ENCODE peak calls at places on chromosome 16, in eight cellular contexts. One of them, this sample, is unnamed.

GRCh38 chr16:14186954-14187306 is 115.8 kb downstream of the MRTFB start:
- DNase-seq in uterus: no peak
- DNase-seq in tibial nerve: no peak
- DNase-seq in Caco-2: no peak
- DNase-seq in dorsolateral prefrontal cortex: no peak
- DNase-seq in neural progenitor cell: no peak
- DNase-seq in cardiac fibroblast: no peak
- DNase-seq in mucosa of descending colon: no peak
- DNase-seq in this sample: no peak

GRCh38 chr16:554640-555413 is 5.4 kb upstream of the PRR35 start:
- DNase-seq in uterus: no peak
- DNase-seq in tibial nerve: no peak
- DNase-seq in Caco-2: no peak
- DNase-seq in dorsolateral prefrontal cortex: no peak
- DNase-seq in neural progenitor cell: no peak
- DNase-seq in cardiac fibroblast: peak; percentile 42
- DNase-seq in mucosa of descending colon: no peak
- DNase-seq in this sample: no peak

GRCh38 chr16:23368469-23368868 is 66.4 kb downstream of the SCNN1B start:
- DNase-seq in uterus: no peak
- DNase-seq in tibial nerve: no peak
- DNase-seq in Caco-2: no peak
- DNase-seq in dorsolateral prefrontal cortex: no peak
- DNase-seq in neural progenitor cell: no peak
- DNase-seq in cardiac fibroblast: no peak
- DNase-seq in mucosa of descending colon: no peak
- DNase-seq in this sample: no peak

GRCh38 chr16:14109782-14110727 is 38.9 kb downstream of the MRTFB start:
- DNase-seq in uterus: no peak
- DNase-seq in tibial nerve: no peak
- DNase-seq in Caco-2: no peak
- DNase-seq in dorsolateral prefrontal cortex: no peak
- DNase-seq in neural progenitor cell: no peak
- DNase-seq in cardiac fibroblast: no peak
- DNase-seq in mucosa of descending colon: no peak
- DNase-seq in this sample: no peak

GRCh38 chr16:50472472-50472871 is 75.7 kb upstream of the NKD1 start:
- DNase-seq in uterus: no peak
- DNase-seq in tibial nerve: no peak
- DNase-seq in Caco-2: no peak
- DNase-seq in dorsolateral prefrontal cortex: no peak
- DNase-seq in neural progenitor cell: no peak
- DNase-seq in cardiac fibroblast: no peak
- DNase-seq in mucosa of descending colon: no peak
- DNase-seq in this sample: no peak

GRCh38 chr16:75320435-75320834 is 69.0 kb upstream of the BCAR1 start:
- DNase-seq in uterus: no peak
- DNase-seq in tibial nerve: no peak
- DNase-seq in Caco-2: no peak
- DNase-seq in dorsolateral prefrontal cortex: peak; percentile 84
- DNase-seq in neural progenitor cell: peak; percentile 58
- DNase-seq in cardiac fibroblast: no peak
- DNase-seq in mucosa of descending colon: no peak
- DNase-seq in this sample: peak; percentile 27

GRCh38 chr16:21986692-21987246 is 14.1 kb downstream of the PDZD9 start:
- DNase-seq in uterus: no peak
- DNase-seq in tibial nerve: no peak
- DNase-seq in Caco-2: no peak
- DNase-seq in dorsolateral prefrontal cortex: no peak
- DNase-seq in neural progenitor cell: no peak
- DNase-seq in cardiac fibroblast: no peak
- DNase-seq in mucosa of descending colon: no peak
- DNase-seq in this sample: no peak

GRCh38 chr16:29007865-29008593 is 23.2 kb downstream of the LAT start:
- DNase-seq in uterus: no peak
- DNase-seq in tibial nerve: no peak
- DNase-seq in Caco-2: no peak
- DNase-seq in dorsolateral prefrontal cortex: no peak
- DNase-seq in neural progenitor cell: no peak
- DNase-seq in cardiac fibroblast: peak; percentile 55
- DNase-seq in mucosa of descending colon: peak; percentile 47
- DNase-seq in this sample: no peak

GRCh38 chr16:381788-382717 is at the start of gene PGAP6:
- DNase-seq in uterus: peak; percentile 54
- DNase-seq in tibial nerve: peak; percentile 64
- DNase-seq in Caco-2: peak; percentile 57
- DNase-seq in dorsolateral prefrontal cortex: peak; percentile 25
- DNase-seq in neural progenitor cell: peak; percentile 84
- DNase-seq in cardiac fibroblast: peak; percentile 67
- DNase-seq in mucosa of descending colon: peak; percentile 80
- DNase-seq in this sample: peak; percentile 69

GRCh38 chr16:85416267-85417109 is 196.6 kb upstream of the GSE1 start:
- DNase-seq in uterus: peak; percentile 27
- DNase-seq in tibial nerve: no peak
- DNase-seq in Caco-2: peak; percentile 84
- DNase-seq in dorsolateral prefrontal cortex: no peak
- DNase-seq in neural progenitor cell: peak; percentile 63
- DNase-seq in cardiac fibroblast: peak; percentile 39
- DNase-seq in mucosa of descending colon: peak; percentile 88
- DNase-seq in this sample: peak; percentile 59

GRCh38 chr16:4253394-4254150 is 11.7 kb upstream of the SRL start:
- DNase-seq in uterus: peak; percentile 100
- DNase-seq in tibial nerve: peak; percentile 99
- DNase-seq in Caco-2: peak; percentile 99
- DNase-seq in dorsolateral prefrontal cortex: peak; percentile 99
- DNase-seq in neural progenitor cell: peak; percentile 100
- DNase-seq in cardiac fibroblast: peak; percentile 100
- DNase-seq in mucosa of descending colon: peak; percentile 100
- DNase-seq in this sample: peak; percentile 99

GRCh38 chr16:12257926-12258561 is 281.5 kb downstream of the SNX29 start:
- DNase-seq in uterus: no peak
- DNase-seq in tibial nerve: no peak
- DNase-seq in Caco-2: peak; percentile 85
- DNase-seq in dorsolateral prefrontal cortex: no peak
- DNase-seq in neural progenitor cell: peak; percentile 41
- DNase-seq in cardiac fibroblast: no peak
- DNase-seq in mucosa of descending colon: peak; percentile 75
- DNase-seq in this sample: no peak

GRCh38 chr16:69089091-69089912 is 16.2 kb upstream of the HAS3 start:
- DNase-seq in uterus: no peak
- DNase-seq in tibial nerve: no peak
- DNase-seq in Caco-2: no peak
- DNase-seq in dorsolateral prefrontal cortex: peak; percentile 58
- DNase-seq in neural progenitor cell: peak; percentile 59
- DNase-seq in cardiac fibroblast: no peak
- DNase-seq in mucosa of descending colon: no peak
- DNase-seq in this sample: no peak

GRCh38 chr16:14285542-14286380 is 214.6 kb downstream of the MRTFB start:
- DNase-seq in uterus: peak; percentile 92
- DNase-seq in tibial nerve: peak; percentile 92
- DNase-seq in Caco-2: peak; percentile 91
- DNase-seq in dorsolateral prefrontal cortex: peak; percentile 90
- DNase-seq in neural progenitor cell: peak; percentile 97
- DNase-seq in cardiac fibroblast: peak; percentile 96
- DNase-seq in mucosa of descending colon: peak; percentile 94
- DNase-seq in this sample: peak; percentile 98

GRCh38 chr16:89484923-89485679 is 5.3 kb downstream of the ANKRD11 start:
- DNase-seq in uterus: no peak
- DNase-seq in tibial nerve: no peak
- DNase-seq in Caco-2: no peak
- DNase-seq in dorsolateral prefrontal cortex: no peak
- DNase-seq in neural progenitor cell: no peak
- DNase-seq in cardiac fibroblast: no peak
- DNase-seq in mucosa of descending colon: peak; percentile 42
- DNase-seq in this sample: peak; percentile 78

GRCh38 chr16:89484088-89484501 is 6.3 kb downstream of the ANKRD11 start:
- DNase-seq in uterus: no peak
- DNase-seq in tibial nerve: no peak
- DNase-seq in Caco-2: no peak
- DNase-seq in dorsolateral prefrontal cortex: no peak
- DNase-seq in neural progenitor cell: no peak
- DNase-seq in cardiac fibroblast: no peak
- DNase-seq in mucosa of descending colon: no peak
- DNase-seq in this sample: no peak

GRCh38 chr16:89489040-89489721 is 1.2 kb downstream of the ANKRD11 start:
- DNase-seq in uterus: peak; percentile 88
- DNase-seq in tibial nerve: peak; percentile 92
- DNase-seq in Caco-2: peak; percentile 90
- DNase-seq in dorsolateral prefrontal cortex: peak; percentile 81
- DNase-seq in neural progenitor cell: peak; percentile 86
- DNase-seq in cardiac fibroblast: peak; percentile 98
- DNase-seq in mucosa of descending colon: peak; percentile 92
- DNase-seq in this sample: peak; percentile 89

GRCh38 chr16:89482824-89483220 is 7.5 kb downstream of the ANKRD11 start:
- DNase-seq in uterus: no peak
- DNase-seq in tibial nerve: no peak
- DNase-seq in Caco-2: no peak
- DNase-seq in dorsolateral prefrontal cortex: no peak
- DNase-seq in neural progenitor cell: no peak
- DNase-seq in cardiac fibroblast: no peak
- DNase-seq in mucosa of descending colon: peak; percentile 54
- DNase-seq in this sample: no peak

GRCh38 chr16:89485701-89486246 is 4.6 kb downstream of the ANKRD11 start:
- DNase-seq in uterus: no peak
- DNase-seq in tibial nerve: no peak
- DNase-seq in Caco-2: no peak
- DNase-seq in dorsolateral prefrontal cortex: no peak
- DNase-seq in neural progenitor cell: no peak
- DNase-seq in cardiac fibroblast: no peak
- DNase-seq in mucosa of descending colon: no peak
- DNase-seq in this sample: no peak
- H3K4me3 ChIP-seq in uterus: no peak overlapping the region
- H3K4me3 ChIP-seq in tibial nerve: no peak overlapping the region
- H3K4me3 ChIP-seq in Caco-2: no peak overlapping the region
- H3K4me3 ChIP-seq in dorsolateral prefrontal cortex: no peak overlapping the region
- H3K4me3 ChIP-seq in neural progenitor cell: no peak overlapping the region
- H3K4me3 ChIP-seq in cardiac fibroblast: no peak overlapping the region
- H3K4me3 ChIP-seq in mucosa of descending colon: no peak overlapping the region
- H3K4me3 ChIP-seq in this sample: no peak overlapping the region

GRCh38 chr16:31474173-31474714 is 2.3 kb downstream of the TGFB1I1 start:
- DNase-seq in uterus: no peak
- DNase-seq in tibial nerve: no peak
- DNase-seq in Caco-2: no peak
- DNase-seq in dorsolateral prefrontal cortex: no peak
- DNase-seq in neural progenitor cell: no peak
- DNase-seq in cardiac fibroblast: peak; percentile 62
- DNase-seq in mucosa of descending colon: no peak
- DNase-seq in this sample: no peak

GRCh38 chr16:31471875-31472558 is at the start of gene TGFB1I1:
- DNase-seq in uterus: peak; percentile 92
- DNase-seq in tibial nerve: peak; percentile 44
- DNase-seq in Caco-2: no peak
- DNase-seq in dorsolateral prefrontal cortex: no peak
- DNase-seq in neural progenitor cell: peak; percentile 29
- DNase-seq in cardiac fibroblast: peak; percentile 86
- DNase-seq in mucosa of descending colon: peak; percentile 76
- DNase-seq in this sample: peak; percentile 83

GRCh38 chr16:31473300-31474052 is 1.5 kb downstream of the TGFB1I1 start:
- DNase-seq in uterus: no peak
- DNase-seq in tibial nerve: no peak
- DNase-seq in Caco-2: no peak
- DNase-seq in dorsolateral prefrontal cortex: no peak
- DNase-seq in neural progenitor cell: no peak
- DNase-seq in cardiac fibroblast: no peak
- DNase-seq in mucosa of descending colon: no peak
- DNase-seq in this sample: no peak

GRCh38 chr16:31471241-31471874 is 594 bp upstream of the TGFB1I1 start:
- DNase-seq in uterus: no peak
- DNase-seq in tibial nerve: no peak
- DNase-seq in Caco-2: no peak
- DNase-seq in dorsolateral prefrontal cortex: no peak
- DNase-seq in neural progenitor cell: peak; percentile 28
- DNase-seq in cardiac fibroblast: no peak
- DNase-seq in mucosa of descending colon: no peak
- DNase-seq in this sample: no peak

DNA sequence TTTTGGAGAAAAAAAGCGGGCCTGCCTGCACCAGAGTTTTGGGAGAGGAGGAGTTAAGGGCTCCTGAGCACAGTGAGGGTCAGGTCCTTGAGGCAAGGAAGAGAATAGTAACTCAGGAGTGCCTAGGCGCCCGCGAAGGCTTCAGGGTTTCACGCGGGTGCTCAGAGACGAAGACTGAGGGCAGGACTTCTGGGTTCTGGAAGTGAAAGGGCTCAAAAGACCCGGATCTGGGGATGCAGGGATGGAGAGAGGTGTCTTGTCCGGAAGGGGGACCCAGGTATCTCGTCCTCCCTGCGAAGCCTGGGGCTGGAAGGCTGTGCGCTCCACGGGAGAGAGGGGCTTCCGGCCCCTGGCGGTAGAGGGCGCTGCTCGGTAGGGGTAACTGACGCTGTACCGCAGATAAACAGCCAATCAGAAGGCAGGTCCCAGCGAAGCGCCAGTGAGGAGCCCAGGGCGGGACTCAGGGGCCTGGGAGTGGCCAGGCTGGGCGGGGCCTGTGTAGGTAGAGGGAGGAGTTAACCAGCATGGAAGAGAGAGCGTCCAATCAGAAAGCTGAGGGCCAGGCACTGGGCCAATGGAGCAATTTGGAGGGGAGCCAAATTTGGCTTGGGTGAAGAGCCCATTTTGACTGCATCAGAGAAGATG is 729 bp downstream of the TGFB1I1 start:
- DNase-seq in uterus: peak; percentile 97
- DNase-seq in tibial nerve: peak; percentile 83
- DNase-seq in Caco-2: peak; percentile 75
- DNase-seq in dorsolateral prefrontal cortex: peak; percentile 20
- DNase-seq in neural progenitor cell: peak; percentile 48
- DNase-seq in cardiac fibroblast: peak; percentile 96
- DNase-seq in mucosa of descending colon: peak; percentile 92
- DNase-seq in this sample: peak; percentile 82
- H3K4me3 ChIP-seq in uterus: peak overlapping the region; percentile 93
- H3K4me3 ChIP-seq in tibial nerve: peak overlapping the region; percentile 58
- H3K4me3 ChIP-seq in Caco-2: peak overlapping the region; percentile 47
- H3K4me3 ChIP-seq in dorsolateral prefrontal cortex: peak overlapping the region; percentile 55
- H3K4me3 ChIP-seq in neural progenitor cell: peak overlapping the region; percentile 65
- H3K4me3 ChIP-seq in cardiac fibroblast: peak overlapping the region; percentile 84
- H3K4me3 ChIP-seq in mucosa of descending colon: peak overlapping the region; percentile 28
- H3K4me3 ChIP-seq in this sample: peak overlapping the region; percentile 73

GRCh38 chr16:27551046-27551445 is 1.1 kb downstream of the KATNIP start:
- DNase-seq in uterus: no peak
- DNase-seq in tibial nerve: no peak
- DNase-seq in Caco-2: no peak
- DNase-seq in dorsolateral prefrontal cortex: no peak
- DNase-seq in neural progenitor cell: no peak
- DNase-seq in cardiac fibroblast: no peak
- DNase-seq in mucosa of descending colon: no peak
- DNase-seq in this sample: no peak
- H3K4me3 ChIP-seq in uterus: peak overlapping the region; percentile 74
- H3K4me3 ChIP-seq in tibial nerve: no peak overlapping the region
- H3K4me3 ChIP-seq in Caco-2: no peak overlapping the region
- H3K4me3 ChIP-seq in dorsolateral prefrontal cortex: peak overlapping the region; percentile 90
- H3K4me3 ChIP-seq in neural progenitor cell: peak overlapping the region; percentile 84
- H3K4me3 ChIP-seq in cardiac fibroblast: no peak overlapping the region
- H3K4me3 ChIP-seq in mucosa of descending colon: no peak overlapping the region
- H3K4me3 ChIP-seq in this sample: no peak overlapping the region

GRCh38 chr16:57544129-57544653 is 1.7 kb downstream of the ADGRG5 start:
- DNase-seq in uterus: peak; percentile 5
- DNase-seq in tibial nerve: no peak
- DNase-seq in Caco-2: no peak
- DNase-seq in dorsolateral prefrontal cortex: no peak
- DNase-seq in neural progenitor cell: no peak
- DNase-seq in cardiac fibroblast: no peak
- DNase-seq in mucosa of descending colon: no peak
- DNase-seq in this sample: no peak
- H3K4me3 ChIP-seq in uterus: no peak overlapping the region
- H3K4me3 ChIP-seq in tibial nerve: no peak overlapping the region
- H3K4me3 ChIP-seq in Caco-2: no peak overlapping the region
- H3K4me3 ChIP-seq in dorsolateral prefrontal cortex: no peak overlapping the region
- H3K4me3 ChIP-seq in neural progenitor cell: no peak overlapping the region
- H3K4me3 ChIP-seq in cardiac fibroblast: no peak overlapping the region
- H3K4me3 ChIP-seq in mucosa of descending colon: no peak overlapping the region
- H3K4me3 ChIP-seq in this sample: no peak overlapping the region

This sample was measured in SJCRH30.